ENCODE peak calls at places on chromosomes 4 and X, in four cellular contexts. M is nucleus accumbens, D is cardiac septum, R is prostate gland. Q is an unnamed sample.
A peak's percentile ranks its signal among the peaks of the same experiment; 100 is the strongest.

GRCh38 chr4:158996669-158997074 is 106.2 kb upstream of the RAPGEF2 start:
- DNase-seq in D (no peak), R (no peak), M (no peak), Q (peak; percentile 23)

GRCh38 chrX:50971390-50971789 is 60.9 kb downstream of the BMP15 start:
- DNase-seq in R (no peak), M (no peak), D (no peak), Q (no peak)

GRCh38 chr4:2101346-2102044 is 42.4 kb downstream of the NAT8L start:
- DNase-seq in R (no peak), D (no peak), M (no peak), Q (no peak)

GRCh38 chr4:186710521-186711119 is 13.0 kb downstream of the FAT1 start:
- DNase-seq in R (no peak), M (no peak), D (no peak), Q (no peak)

GRCh38 chr4:188282620-188283232 is 143.5 kb downstream of the TRIML1 start:
- DNase-seq in M (no peak), D (no peak), R (no peak), Q (no peak)

GRCh38 chrX:56600141-56600540 is 36.7 kb downstream of the UBQLN2 start:
- DNase-seq in R (no peak), M (no peak), D (no peak), Q (no peak)

GRCh38 chr4:142452132-142452855 is 393.8 kb downstream of the INPP4B start:
- DNase-seq in D (no peak), R (no peak), M (no peak), Q (no peak)

GRCh38 chr4:175947117-175947722 is 118.4 kb upstream of the WDR17 start:
- DNase-seq in D (no peak), R (no peak), M (no peak), Q (no peak)

GRCh38 chrX:76454456-76454927 is 27.0 kb downstream of the MAGEE1 start:
- DNase-seq in M (no peak), R (no peak), D (peak; percentile 31), Q (no peak)

GRCh38 chr4:170259631-170260153 is 169.9 kb upstream of the AADAT start:
- DNase-seq in R (peak; percentile 84), D (no peak), M (peak; percentile 71), Q (peak; percentile 87)

GRCh38 chr4:38654273-38654672 is 9.7 kb upstream of the KLF3 start:
- DNase-seq in M (no peak), D (no peak), R (no peak), Q (no peak)

GRCh38 chr4:11701978-11702377 is 273.3 kb upstream of the HS3ST1 start:
- DNase-seq in R (no peak), D (no peak), M (no peak), Q (no peak)

GRCh38 chr4:151117371-151117962 is 18.0 kb downstream of the RPS3A start:
- DNase-seq in D (no peak), R (peak; percentile 40), M (peak; percentile 40), Q (peak; percentile 38)

GRCh38 chr4:68907788-68908700 is 43.6 kb downstream of the UGT2A3 start:
- DNase-seq in D (no peak), M (no peak), R (no peak), Q (no peak)

GRCh38 chrX:153981771-153982533 is 9.4 kb downstream of the TMEM187 start:
- DNase-seq in D (no peak), R (no peak), M (no peak), Q (no peak)

GRCh38 chr4:119136541-119136940 is 909 bp downstream of the MYOZ2 start:
- DNase-seq in M (no peak), R (no peak), D (no peak), Q (no peak)

GRCh38 chr4:52545099-52546069 is 113.7 kb downstream of the USP46 start:
- DNase-seq in M (peak; percentile 60), R (peak; percentile 60), D (peak; percentile 84), Q (peak; percentile 30)

GRCh38 chrX:119505945-119506344 is 37.7 kb downstream of the SLC25A5 start:
- DNase-seq in M (no peak), R (no peak), D (no peak), Q (no peak)

GRCh38 chr4:169437299-169438047 is 166.7 kb upstream of the SH3RF1 start:
- DNase-seq in D (no peak), M (no peak), R (no peak), Q (no peak)

GRCh38 chrX:49137492-49137891 is 14.0 kb upstream of the GPKOW start:
- DNase-seq in D (no peak), M (no peak), R (no peak), Q (no peak)

GRCh38 chr4:26751838-26752237 is 108.8 kb upstream of the STIM2 start:
- DNase-seq in R (no peak), M (no peak), D (no peak), Q (no peak)

GRCh38 chr4:24763631-24764302 is 31.6 kb upstream of the SOD3 start:
- DNase-seq in D (no peak), M (no peak), R (peak; percentile 68), Q (no peak)

GRCh38 chrX:3582421-3582820 is 131.0 kb downstream of the PRKX start:
- DNase-seq in R (no peak), M (no peak), D (no peak), Q (no peak)

GRCh38 chr4:7892212-7893019 is 47.2 kb downstream of the AFAP1 start:
- DNase-seq in M (no peak), D (no peak), R (no peak), Q (no peak)

GRCh38 chr4:184396570-184397515 is 77.5 kb downstream of the IRF2 start:
- DNase-seq in R (no peak), D (no peak), M (no peak), Q (no peak)

GRCh38 chr4:108425988-108426387 is 194.4 kb upstream of the RPL34 start:
- DNase-seq in R (no peak), M (no peak), D (no peak), Q (no peak)

GRCh38 chr4:106258145-106259045 is 57.6 kb downstream of the TBCK start:
- DNase-seq in R (no peak), D (no peak), M (no peak), Q (peak; percentile 23)

GRCh38 chr4:36236159-36236558 is 8.2 kb downstream of the ARAP2 start:
- DNase-seq in M (no peak), D (no peak), R (no peak), Q (no peak)

GRCh38 chr4:126191536-126191935 is 876.8 kb downstream of the FAT4 start:
- DNase-seq in M (no peak), R (no peak), D (no peak), Q (no peak)

GRCh38 chr4:175504316-175504715 is 307.7 kb downstream of the GPM6A start:
- DNase-seq in D (no peak), M (no peak), R (no peak), Q (no peak)

GRCh38 chr4:153156263-153156662 is 48.0 kb upstream of the TRIM2 start:
- DNase-seq in M (peak; percentile 36), D (no peak), R (no peak), Q (no peak)

GRCh38 chr4:61200195-61200990 is at the start of gene ADGRL3:
- DNase-seq in M (peak; percentile 71), D (no peak), R (no peak), Q (no peak)

GRCh38 chr4:185020863-185021761 is 2.8 kb downstream of the HELT start:
- DNase-seq in M (no peak), D (no peak), R (no peak), Q (no peak)

GRCh38 chr4:8939887-8940742 is 68.5 kb upstream of the HMX1 start:
- DNase-seq in D (no peak), M (no peak), R (no peak), Q (no peak)

Q was measured in LNCaP clone FGC.